ENCODE peak calls at places on chromosomes 13 and 19, in ten cellular contexts. One of them, this sample, is unnamed. For H3K27me3, the result is how much of the 10 kb centered on the place peaks cover.

GRCh38 chr19:55083004-55083850 is 7.6 kb downstream of the EPS8L1 start:
- DNase-seq in CD8-positive, alpha-beta memory T cell: no peak
- DNase-seq in left ventricle myocardium inferior: no peak
- DNase-seq in sigmoid colon: no peak
- DNase-seq in naive thymus-derived CD4-positive, alpha-beta T cell: no peak
- DNase-seq in gastrocnemius medialis: no peak
- DNase-seq in cardiac muscle cell: no peak
- DNase-seq in CD4-positive, alpha-beta T cell: no peak
- DNase-seq in BE2C: no peak
- DNase-seq in CD4-positive, alpha-beta memory T cell: no peak
- DNase-seq in this sample: no peak

GRCh38 chr19:1082165-1082927 is 12.8 kb downstream of the POLR2E start:
- DNase-seq in CD4-positive, alpha-beta memory T cell: peak
- DNase-seq in sigmoid colon: no peak
- DNase-seq in CD4-positive, alpha-beta T cell: peak
- DNase-seq in cardiac muscle cell: peak
- DNase-seq in gastrocnemius medialis: peak
- DNase-seq in naive thymus-derived CD4-positive, alpha-beta T cell: peak
- DNase-seq in BE2C: peak
- DNase-seq in CD8-positive, alpha-beta memory T cell: peak
- DNase-seq in left ventricle myocardium inferior: no peak
- DNase-seq in this sample: peak

GRCh38 chr13:96003304-96003703 is 49.9 kb downstream of the UGGT2 start:
- DNase-seq in gastrocnemius medialis: no peak
- DNase-seq in cardiac muscle cell: no peak
- DNase-seq in CD8-positive, alpha-beta memory T cell: no peak
- DNase-seq in CD4-positive, alpha-beta memory T cell: no peak
- DNase-seq in left ventricle myocardium inferior: no peak
- DNase-seq in CD4-positive, alpha-beta T cell: no peak
- DNase-seq in BE2C: no peak
- DNase-seq in sigmoid colon: no peak
- DNase-seq in naive thymus-derived CD4-positive, alpha-beta T cell: no peak
- DNase-seq in this sample: no peak

GRCh38 chr19:42284066-42284501 is 15.0 kb downstream of the CIC start:
- DNase-seq in naive thymus-derived CD4-positive, alpha-beta T cell: peak
- DNase-seq in CD4-positive, alpha-beta memory T cell: peak
- DNase-seq in gastrocnemius medialis: peak
- DNase-seq in CD8-positive, alpha-beta memory T cell: peak
- DNase-seq in cardiac muscle cell: peak
- DNase-seq in BE2C: peak
- DNase-seq in CD4-positive, alpha-beta T cell: peak
- DNase-seq in left ventricle myocardium inferior: peak
- DNase-seq in sigmoid colon: peak
- DNase-seq in this sample: peak

GRCh38 chr19:917323-918151 is at the start of gene KISS1R:
- DNase-seq in sigmoid colon: no peak
- DNase-seq in CD4-positive, alpha-beta memory T cell: no peak
- DNase-seq in gastrocnemius medialis: no peak
- DNase-seq in CD8-positive, alpha-beta memory T cell: no peak
- DNase-seq in naive thymus-derived CD4-positive, alpha-beta T cell: peak
- DNase-seq in left ventricle myocardium inferior: no peak
- DNase-seq in cardiac muscle cell: peak
- DNase-seq in CD4-positive, alpha-beta T cell: peak
- DNase-seq in BE2C: peak
- DNase-seq in this sample: no peak

GRCh38 chr13:93259527-93260080 is 33.0 kb downstream of the GPC6 start:
- DNase-seq in sigmoid colon: no peak
- DNase-seq in cardiac muscle cell: no peak
- DNase-seq in CD4-positive, alpha-beta memory T cell: no peak
- DNase-seq in BE2C: no peak
- DNase-seq in CD8-positive, alpha-beta memory T cell: no peak
- DNase-seq in naive thymus-derived CD4-positive, alpha-beta T cell: no peak
- DNase-seq in left ventricle myocardium inferior: no peak
- DNase-seq in gastrocnemius medialis: no peak
- DNase-seq in CD4-positive, alpha-beta T cell: no peak
- DNase-seq in this sample: no peak

GRCh38 chr19:54464624-54465266 is 1.2 kb upstream of the LENG9 start:
- DNase-seq in CD4-positive, alpha-beta T cell: peak
- DNase-seq in gastrocnemius medialis: peak
- DNase-seq in naive thymus-derived CD4-positive, alpha-beta T cell: peak
- DNase-seq in CD8-positive, alpha-beta memory T cell: peak
- DNase-seq in BE2C: peak
- DNase-seq in CD4-positive, alpha-beta memory T cell: peak
- DNase-seq in cardiac muscle cell: peak
- DNase-seq in sigmoid colon: peak
- DNase-seq in left ventricle myocardium inferior: peak
- DNase-seq in this sample: peak

GRCh38 chr19:34676697-34677385 is at the start of gene SCGB2B2:
- DNase-seq in gastrocnemius medialis: no peak
- DNase-seq in left ventricle myocardium inferior: no peak
- DNase-seq in naive thymus-derived CD4-positive, alpha-beta T cell: no peak
- DNase-seq in CD8-positive, alpha-beta memory T cell: no peak
- DNase-seq in cardiac muscle cell: peak
- DNase-seq in BE2C: peak
- DNase-seq in sigmoid colon: no peak
- DNase-seq in CD4-positive, alpha-beta T cell: peak
- DNase-seq in CD4-positive, alpha-beta memory T cell: peak
- DNase-seq in this sample: no peak

GRCh38 chr19:39342647-39343305 is 555 bp downstream of the SAMD4B start:
- DNase-seq in cardiac muscle cell: peak
- DNase-seq in naive thymus-derived CD4-positive, alpha-beta T cell: no peak
- DNase-seq in CD8-positive, alpha-beta memory T cell: peak
- DNase-seq in left ventricle myocardium inferior: no peak
- DNase-seq in gastrocnemius medialis: no peak
- DNase-seq in sigmoid colon: peak
- DNase-seq in CD4-positive, alpha-beta T cell: no peak
- DNase-seq in BE2C: no peak
- DNase-seq in CD4-positive, alpha-beta memory T cell: no peak
- DNase-seq in this sample: no peak

GRCh38 chr13:75411924-75412537 is 69.9 kb downstream of the TBC1D4 start:
- DNase-seq in cardiac muscle cell: no peak
- DNase-seq in sigmoid colon: no peak
- DNase-seq in naive thymus-derived CD4-positive, alpha-beta T cell: no peak
- DNase-seq in CD8-positive, alpha-beta memory T cell: no peak
- DNase-seq in CD4-positive, alpha-beta memory T cell: no peak
- DNase-seq in CD4-positive, alpha-beta T cell: no peak
- DNase-seq in gastrocnemius medialis: no peak
- DNase-seq in left ventricle myocardium inferior: no peak
- DNase-seq in BE2C: no peak
- DNase-seq in this sample: no peak

GRCh38 chr19:46880440-46880839 is 19.6 kb downstream of the ARHGAP35 start:
- DNase-seq in CD4-positive, alpha-beta T cell: no peak
- DNase-seq in left ventricle myocardium inferior: no peak
- DNase-seq in CD4-positive, alpha-beta memory T cell: no peak
- DNase-seq in cardiac muscle cell: no peak
- DNase-seq in naive thymus-derived CD4-positive, alpha-beta T cell: no peak
- DNase-seq in BE2C: no peak
- DNase-seq in gastrocnemius medialis: no peak
- DNase-seq in CD8-positive, alpha-beta memory T cell: no peak
- DNase-seq in sigmoid colon: no peak
- DNase-seq in this sample: no peak

GRCh38 chr19:50567882-50568281 is 353 bp downstream of the LRRC4B start:
- DNase-seq in CD4-positive, alpha-beta memory T cell: no peak
- DNase-seq in cardiac muscle cell: no peak
- DNase-seq in naive thymus-derived CD4-positive, alpha-beta T cell: no peak
- DNase-seq in left ventricle myocardium inferior: no peak
- DNase-seq in gastrocnemius medialis: no peak
- DNase-seq in CD8-positive, alpha-beta memory T cell: peak
- DNase-seq in BE2C: no peak
- DNase-seq in sigmoid colon: no peak
- DNase-seq in CD4-positive, alpha-beta T cell: no peak
- DNase-seq in this sample: no peak

GRCh38 chr19:50569023-50569697 is 925 bp upstream of the LRRC4B start:
- DNase-seq in BE2C: no peak
- DNase-seq in cardiac muscle cell: no peak
- DNase-seq in CD4-positive, alpha-beta memory T cell: no peak
- DNase-seq in sigmoid colon: no peak
- DNase-seq in left ventricle myocardium inferior: no peak
- DNase-seq in naive thymus-derived CD4-positive, alpha-beta T cell: no peak
- DNase-seq in gastrocnemius medialis: no peak
- DNase-seq in CD4-positive, alpha-beta T cell: no peak
- DNase-seq in CD8-positive, alpha-beta memory T cell: peak
- DNase-seq in this sample: no peak

GRCh38 chr19:50567052-50567841 is 988 bp downstream of the LRRC4B start:
- DNase-seq in left ventricle myocardium inferior: no peak
- DNase-seq in sigmoid colon: no peak
- DNase-seq in naive thymus-derived CD4-positive, alpha-beta T cell: no peak
- DNase-seq in BE2C: no peak
- DNase-seq in CD4-positive, alpha-beta T cell: no peak
- DNase-seq in gastrocnemius medialis: no peak
- DNase-seq in cardiac muscle cell: no peak
- DNase-seq in CD4-positive, alpha-beta memory T cell: no peak
- DNase-seq in CD8-positive, alpha-beta memory T cell: peak
- DNase-seq in this sample: no peak

GRCh38 chr19:50569938-50570540 is 1.8 kb upstream of the LRRC4B start:
- DNase-seq in sigmoid colon: no peak
- DNase-seq in gastrocnemius medialis: no peak
- DNase-seq in CD4-positive, alpha-beta T cell: no peak
- DNase-seq in CD8-positive, alpha-beta memory T cell: peak
- DNase-seq in left ventricle myocardium inferior: no peak
- DNase-seq in naive thymus-derived CD4-positive, alpha-beta T cell: no peak
- DNase-seq in BE2C: no peak
- DNase-seq in cardiac muscle cell: no peak
- DNase-seq in CD4-positive, alpha-beta memory T cell: no peak
- DNase-seq in this sample: no peak

GRCh38 chr19:50568321-50569022 is at the start of gene LRRC4B:
- DNase-seq in BE2C: no peak
- DNase-seq in cardiac muscle cell: peak
- DNase-seq in CD4-positive, alpha-beta T cell: no peak
- DNase-seq in sigmoid colon: no peak
- DNase-seq in CD4-positive, alpha-beta memory T cell: no peak
- DNase-seq in left ventricle myocardium inferior: no peak
- DNase-seq in gastrocnemius medialis: no peak
- DNase-seq in naive thymus-derived CD4-positive, alpha-beta T cell: no peak
- DNase-seq in CD8-positive, alpha-beta memory T cell: no peak
- DNase-seq in this sample: no peak
- H3K27me3 ChIP-seq in BE2C: under half
- H3K27me3 ChIP-seq in cardiac muscle cell: under half
- H3K27me3 ChIP-seq in CD4-positive, alpha-beta T cell: half or more
- H3K27me3 ChIP-seq in sigmoid colon: half or more
- H3K27me3 ChIP-seq in CD4-positive, alpha-beta memory T cell: under half
- H3K27me3 ChIP-seq in left ventricle myocardium inferior: half or more
- H3K27me3 ChIP-seq in gastrocnemius medialis: under half
- H3K27me3 ChIP-seq in naive thymus-derived CD4-positive, alpha-beta T cell: under half
- H3K27me3 ChIP-seq in CD8-positive, alpha-beta memory T cell: under half
- H3K27me3 ChIP-seq in this sample: under half

DNA sequence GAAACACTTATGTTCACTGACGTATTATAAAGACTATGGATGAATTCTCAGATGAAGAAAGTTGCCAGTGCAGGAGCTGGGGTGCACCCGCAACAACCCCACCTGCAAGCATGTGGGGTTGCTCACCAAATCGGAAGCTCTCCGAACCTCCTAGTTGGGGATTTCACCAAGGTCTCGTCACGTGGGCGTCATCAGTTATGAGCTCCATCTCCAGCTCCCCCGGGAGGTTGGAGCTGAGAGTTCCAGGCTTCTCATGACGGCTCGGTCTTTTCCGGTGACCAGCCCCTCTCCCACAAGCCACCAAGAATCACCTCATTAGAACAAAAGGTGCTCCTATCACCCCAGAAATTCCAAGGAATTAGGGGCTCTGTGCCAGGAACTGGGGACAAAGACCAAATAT is 46.1 kb upstream of the TUBGCP3 start:
- DNase-seq in sigmoid colon: no peak
- DNase-seq in CD4-positive, alpha-beta memory T cell: no peak
- DNase-seq in naive thymus-derived CD4-positive, alpha-beta T cell: no peak
- DNase-seq in BE2C: no peak
- DNase-seq in CD4-positive, alpha-beta T cell: no peak
- DNase-seq in left ventricle myocardium inferior: no peak
- DNase-seq in cardiac muscle cell: no peak
- DNase-seq in gastrocnemius medialis: no peak
- DNase-seq in CD8-positive, alpha-beta memory T cell: no peak
- DNase-seq in this sample: no peak
- H3K27me3 ChIP-seq in sigmoid colon: under half
- H3K27me3 ChIP-seq in CD4-positive, alpha-beta memory T cell: under half
- H3K27me3 ChIP-seq in naive thymus-derived CD4-positive, alpha-beta T cell: under half
- H3K27me3 ChIP-seq in BE2C: under half
- H3K27me3 ChIP-seq in CD4-positive, alpha-beta T cell: under half
- H3K27me3 ChIP-seq in left ventricle myocardium inferior: half or more
- H3K27me3 ChIP-seq in cardiac muscle cell: under half
- H3K27me3 ChIP-seq in gastrocnemius medialis: under half
- H3K27me3 ChIP-seq in CD8-positive, alpha-beta memory T cell: under half
- H3K27me3 ChIP-seq in this sample: under half

GRCh38 chr19:28516415-28516872 is 696.5 kb downstream of the UQCRFS1 start:
- DNase-seq in cardiac muscle cell: no peak
- DNase-seq in CD8-positive, alpha-beta memory T cell: no peak
- DNase-seq in CD4-positive, alpha-beta T cell: no peak
- DNase-seq in BE2C: no peak
- DNase-seq in sigmoid colon: no peak
- DNase-seq in naive thymus-derived CD4-positive, alpha-beta T cell: no peak
- DNase-seq in left ventricle myocardium inferior: no peak
- DNase-seq in gastrocnemius medialis: no peak
- DNase-seq in CD4-positive, alpha-beta memory T cell: no peak
- DNase-seq in this sample: no peak
- H3K27me3 ChIP-seq in cardiac muscle cell: under half
- H3K27me3 ChIP-seq in CD8-positive, alpha-beta memory T cell: under half
- H3K27me3 ChIP-seq in CD4-positive, alpha-beta T cell: under half
- H3K27me3 ChIP-seq in BE2C: under half
- H3K27me3 ChIP-seq in sigmoid colon: under half
- H3K27me3 ChIP-seq in naive thymus-derived CD4-positive, alpha-beta T cell: under half
- H3K27me3 ChIP-seq in left ventricle myocardium inferior: under half
- H3K27me3 ChIP-seq in gastrocnemius medialis: under half
- H3K27me3 ChIP-seq in CD4-positive, alpha-beta memory T cell: under half
- H3K27me3 ChIP-seq in this sample: under half

GRCh38 chr13:44223785-44224432 is 149.7 kb upstream of the SERP2 start:
- DNase-seq in naive thymus-derived CD4-positive, alpha-beta T cell: no peak
- DNase-seq in CD4-positive, alpha-beta T cell: no peak
- DNase-seq in CD8-positive, alpha-beta memory T cell: no peak
- DNase-seq in gastrocnemius medialis: no peak
- DNase-seq in cardiac muscle cell: no peak
- DNase-seq in sigmoid colon: no peak
- DNase-seq in CD4-positive, alpha-beta memory T cell: no peak
- DNase-seq in left ventricle myocardium inferior: no peak
- DNase-seq in BE2C: no peak
- DNase-seq in this sample: no peak
- H3K27me3 ChIP-seq in naive thymus-derived CD4-positive, alpha-beta T cell: under half
- H3K27me3 ChIP-seq in CD4-positive, alpha-beta T cell: under half
- H3K27me3 ChIP-seq in CD8-positive, alpha-beta memory T cell: under half
- H3K27me3 ChIP-seq in gastrocnemius medialis: under half
- H3K27me3 ChIP-seq in cardiac muscle cell: under half
- H3K27me3 ChIP-seq in sigmoid colon: under half
- H3K27me3 ChIP-seq in CD4-positive, alpha-beta memory T cell: under half
- H3K27me3 ChIP-seq in left ventricle myocardium inferior: under half
- H3K27me3 ChIP-seq in BE2C: under half
- H3K27me3 ChIP-seq in this sample: under half

This sample was measured in colonic mucosa.